ENCODE peak calls at places on chromosomes 2 and 18, in six cellular contexts. L, H, M, Y, N and S are unnamed samples.

GRCh38 chr2:232438051-232438450 is 17.9 kb upstream of the ALPI start:
- DNase-seq in L (no peak), H (no peak), M (no peak), Y (no peak), N (no peak), S (no peak)

GRCh38 chr2:217033191-217033590 is 173.3 kb upstream of the TNP1 start:
- DNase-seq in L (no peak), H (no peak), M (no peak), Y (no peak), N (no peak), S (no peak)

GRCh38 chr2:118847447-118848172 is at the start of gene EN1:
- DNase-seq in L (no peak), H (no peak), M (peak; percentile 86), Y (no peak), N (no peak), S (no peak)

GRCh38 chr2:240431663-240432424 is 3.6 kb upstream of the GPC1 start:
- DNase-seq in L (no peak), H (no peak), M (no peak), Y (no peak), N (no peak), S (no peak)

GRCh38 chr2:195818521-195818920 is 161.5 kb downstream of the SLC39A10 start:
- DNase-seq in L (no peak), H (no peak), M (no peak), Y (no peak), N (no peak), S (no peak)

GRCh38 chr2:189318761-189319160 is 122.5 kb upstream of the WDR75 start:
- DNase-seq in L (no peak), H (no peak), M (no peak), Y (no peak), N (no peak), S (no peak)

GRCh38 chr2:240419723-240420122 is 15.7 kb upstream of the GPC1 start:
- DNase-seq in L (no peak), H (no peak), M (no peak), Y (no peak), N (no peak), S (no peak)

GRCh38 chr2:9991829-9992273 is 40.4 kb downstream of the GRHL1 start:
- DNase-seq in L (no peak), H (no peak), M (no peak), Y (no peak), N (no peak), S (no peak)

GRCh38 chr2:40716879-40717278 is 265.0 kb upstream of the SLC8A1 start:
- DNase-seq in L (no peak), H (no peak), M (no peak), Y (no peak), N (no peak), S (no peak)

GRCh38 chr2:133434962-133435668 is 133.1 kb downstream of the NCKAP5 start:
- DNase-seq in L (no peak), H (no peak), M (no peak), Y (no peak), N (no peak), S (no peak)

GRCh38 chr2:71927757-71928715 is 219.6 kb downstream of the CYP26B1 start:
- DNase-seq in L (no peak), H (no peak), M (peak; percentile 1), Y (no peak), N (no peak), S (no peak)

GRCh38 chr2:239365071-239365781 is 35.6 kb downstream of the HDAC4 start:
- DNase-seq in L (no peak), H (no peak), M (no peak), Y (no peak), N (no peak), S (no peak)

GRCh38 chr2:62415019-62415431 is 91.0 kb downstream of the TMEM17 start:
- DNase-seq in L (no peak), H (no peak), M (no peak), Y (no peak), N (peak; percentile 78), S (no peak)

GRCh38 chr2:26922638-26923466 is 47.6 kb upstream of the MAPRE3 start:
- DNase-seq in L (peak; percentile 69), H (no peak), M (peak; percentile 69), Y (peak; percentile 69), N (no peak), S (peak; percentile 38)

GRCh38 chr2:12725238-12726187 is 8.8 kb downstream of the TRIB2 start:
- DNase-seq in L (no peak), H (no peak), M (no peak), Y (no peak), N (no peak), S (no peak)

GRCh38 chr2:67649331-67650071 is 252.4 kb downstream of the ETAA1 start:
- DNase-seq in L (no peak), H (no peak), M (no peak), Y (no peak), N (no peak), S (no peak)

GRCh38 chr2:114113527-114113926 is 223.6 kb downstream of the ACTR3 start:
- DNase-seq in L (no peak), H (no peak), M (no peak), Y (no peak), N (no peak), S (no peak)

GRCh38 chr2:239169311-239170048 is 231.3 kb downstream of the HDAC4 start:
- DNase-seq in L (no peak), H (no peak), M (no peak), Y (no peak), N (no peak), S (no peak)

GRCh38 chr2:42054657-42055430 is 7.0 kb downstream of the PKDCC start:
- DNase-seq in L (no peak), H (no peak), M (peak; percentile 35), Y (peak; percentile 68), N (no peak), S (no peak)

GRCh38 chr2:42053482-42053790 is 5.6 kb downstream of the PKDCC start:
- DNase-seq in L (no peak), H (no peak), M (no peak), Y (no peak), N (no peak), S (no peak)

GRCh38 chr2:42053791-42054656 is 6.2 kb downstream of the PKDCC start:
- DNase-seq in L (no peak), H (no peak), M (no peak), Y (peak; percentile 55), N (no peak), S (no peak)

GRCh38 chr2:42051168-42052125 is 3.6 kb downstream of the PKDCC start:
- DNase-seq in L (no peak), H (no peak), M (no peak), Y (peak; percentile 44), N (no peak), S (no peak)

GRCh38 chr2:42052702-42053481 is 5.1 kb downstream of the PKDCC start:
- DNase-seq in L (no peak), H (no peak), M (peak; percentile 57), Y (no peak), N (no peak), S (no peak)
- TF ChIP-seq POLR2AphosphoS5 in L (no peak), H (no peak), M (no peak), Y (peak; percentile 38), N (no peak), S (no peak)

DNA sequence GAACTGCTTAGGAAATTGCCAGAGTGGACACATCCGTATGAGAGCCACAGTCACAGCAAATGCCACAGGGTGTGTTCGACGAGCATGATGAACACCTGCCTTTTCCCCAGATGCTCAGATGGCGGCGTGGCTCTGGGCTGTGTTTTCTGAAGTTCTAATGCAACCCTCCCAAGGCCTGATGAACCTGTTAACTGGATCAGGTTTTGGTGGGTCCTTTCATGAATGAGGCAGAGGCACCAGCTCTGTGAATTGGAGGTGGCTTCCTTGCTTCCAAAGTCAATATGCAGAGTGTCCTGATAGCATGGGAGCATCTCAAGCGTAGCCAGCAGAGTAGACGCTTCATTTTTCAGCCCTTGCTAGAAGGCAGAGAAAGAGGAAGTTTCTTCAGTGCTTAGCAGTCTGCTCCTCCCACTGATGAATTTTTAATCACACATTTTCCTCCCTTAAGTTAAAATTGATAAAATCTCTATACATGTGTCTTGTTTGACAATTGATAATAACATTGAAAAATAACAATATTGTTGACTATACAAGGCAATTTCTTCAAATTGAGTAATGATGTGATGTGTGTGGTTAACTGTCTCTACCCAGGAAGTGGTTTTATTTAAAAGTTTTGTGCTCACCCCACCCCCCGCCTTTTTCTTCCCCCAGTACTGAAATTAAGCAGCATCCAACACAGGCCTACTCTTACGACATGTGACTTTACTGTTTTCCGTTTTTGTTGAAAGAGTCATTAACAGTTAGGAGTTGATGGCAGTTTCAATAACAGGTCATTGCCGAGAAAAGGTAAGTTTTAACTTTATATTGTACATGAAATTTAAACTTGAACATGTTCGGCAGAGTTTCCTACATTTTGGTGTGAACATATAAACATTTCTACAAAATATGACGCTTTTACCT is at the start of gene ARHGAP15:
- DNase-seq in L (peak; percentile 26), H (no peak), M (peak; percentile 3), Y (no peak), N (peak; percentile 85), S (peak; percentile 25)
- TF ChIP-seq POLR2A in L (peak; percentile 82), H (no peak), M (no peak), Y (no peak), N (peak; percentile 85), S (peak; percentile 79)

GRCh38 chr2:202450785-202451184 is 74.7 kb downstream of the BMPR2 start:
- DNase-seq in L (no peak), H (no peak), M (no peak), Y (peak; percentile 16), N (no peak), S (no peak)
- TF ChIP-seq TAF1 in L (no peak), H (no peak), M (no peak), Y (no peak), N (no peak), S (no peak)

GRCh38 chr18:65336411-65336810 is 414.4 kb upstream of the CDH7 start:
- DNase-seq in L (no peak), H (no peak), M (no peak), Y (no peak), N (no peak), S (no peak)
- TF ChIP-seq POLR2AphosphoS5 in L (no peak), H (no peak), M (no peak), Y (no peak), N (no peak), S (no peak)

DNA sequence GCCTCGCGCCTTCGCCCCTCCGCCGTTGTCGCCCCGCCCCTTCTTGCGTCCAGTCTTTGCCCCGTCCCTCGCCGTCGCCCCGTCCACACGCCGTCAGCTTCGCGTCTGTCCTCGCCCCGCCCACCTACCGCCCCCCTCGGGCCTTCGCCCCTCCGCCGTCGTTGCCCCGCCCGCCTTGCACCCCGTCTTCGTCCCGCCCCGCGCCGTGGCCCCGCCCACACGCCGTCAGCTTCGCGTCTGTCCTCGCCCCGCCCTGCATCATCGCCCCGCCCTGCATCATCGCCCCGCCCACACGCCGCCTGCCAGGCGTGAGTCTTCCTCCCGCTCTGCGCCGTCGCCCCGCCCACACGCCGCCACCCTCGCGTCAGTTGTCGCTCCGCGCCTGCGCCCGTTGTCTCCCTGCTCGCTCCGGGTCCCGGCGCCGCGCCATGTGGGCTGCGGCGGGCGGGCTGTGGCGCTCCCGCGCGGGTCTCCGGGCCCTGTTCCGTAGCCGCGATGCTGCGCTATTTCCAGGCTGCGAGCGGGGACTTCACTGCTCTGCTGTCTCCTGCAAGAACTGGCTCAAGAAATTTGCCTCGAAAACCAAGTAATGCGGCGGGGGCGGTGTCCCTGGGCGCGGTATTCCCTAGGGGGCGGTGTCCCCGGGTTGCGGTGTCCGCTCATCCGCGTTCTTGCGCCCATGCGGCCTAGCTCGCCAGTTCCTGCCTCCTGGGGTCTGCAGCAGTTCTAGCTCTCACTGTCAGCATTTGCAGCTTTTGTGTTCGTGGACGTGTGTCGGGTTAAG is at the start of gene RBFA:
- DNase-seq in L (peak; percentile 94), H (peak; percentile 96), M (peak; percentile 94), Y (peak; percentile 88), N (peak; percentile 94), S (peak; percentile 92)
- TF ChIP-seq POLR2A in L (peak; percentile 71), H (peak; percentile 79), M (peak; percentile 86), Y (peak; percentile 82), N (peak; percentile 85), S (peak; percentile 84)

GRCh38 chr2:241752253-241752652 is 17.8 kb downstream of the D2HGDH start:
- DNase-seq in L (no peak), H (no peak), M (no peak), Y (no peak), N (no peak), S (no peak)
- TF ChIP-seq TAF1 in L (no peak), H (no peak), M (no peak), Y (no peak), N (no peak), S (no peak)